ENCODE peak calls at places on chromosomes 4 and X, in nine cellular contexts. P is lower leg skin; W is AG09309; C is H7; B is fibroblast of pulmonary artery; X is mammary epithelial cell; S is CD4-positive, alpha-beta memory T cell; G is aorta; Y is IMR-90. M is an unnamed sample.

GRCh38 chr4:76745264-76745663 is 152.7 kb downstream of the SOWAHB start:
- DNase-seq in P (no peak), W (no peak), C (no peak), B (peak; percentile 64), X (no peak), S (no peak), G (no peak), Y (peak; percentile 75), M (no peak)

GRCh38 chrX:103530540-103530939 is 11.3 kb upstream of the RAB40A start:
- DNase-seq in P (no peak), W (no peak), C (no peak), B (no peak), X (no peak), S (no peak), G (no peak), Y (peak; percentile 6), M (no peak)

GRCh38 chrX:40773809-40774208 is 38.5 kb upstream of the MED14 start:
- DNase-seq in P (no peak), W (no peak), C (no peak), B (peak; percentile 35), X (peak; percentile 43), S (no peak), G (no peak), Y (peak; percentile 60), M (peak; percentile 19)

GRCh38 chr4:5996641-5997040 is 21.6 kb downstream of the C4orf50 start:
- DNase-seq in P (peak; percentile 54), W (no peak), C (no peak), B (no peak), X (no peak), S (no peak), G (peak; percentile 20), Y (no peak), M (no peak)

GRCh38 chr4:7771541-7772507 is 167.8 kb downstream of the AFAP1 start:
- DNase-seq in P (no peak), W (no peak), C (peak; percentile 56), B (no peak), X (no peak), S (no peak), G (peak; percentile 54), Y (no peak), M (no peak)

GRCh38 chr4:73486497-73486896 is 5.0 kb downstream of the AFM start:
- DNase-seq in P (no peak), W (no peak), C (no peak), B (no peak), X (no peak), S (no peak), G (no peak), Y (no peak), M (no peak)

GRCh38 chr4:41413670-41414069 is 124.3 kb upstream of the LIMCH1 start:
- DNase-seq in P (no peak), W (no peak), C (no peak), B (no peak), X (peak; percentile 6), S (no peak), G (no peak), Y (no peak), M (no peak)

GRCh38 chr4:18980516-18981233 is 959.1 kb upstream of the LCORL start:
- DNase-seq in P (no peak), W (no peak), C (no peak), B (no peak), X (peak; percentile 58), S (no peak), G (no peak), Y (no peak), M (no peak)

GRCh38 chr4:36010531-36010930 is 233.8 kb downstream of the ARAP2 start:
- DNase-seq in P (no peak), W (no peak), C (no peak), B (peak; percentile 6), X (no peak), S (no peak), G (no peak), Y (no peak), M (no peak)

GRCh38 chr4:174521800-174522182 is 497 bp downstream of the HPGD start:
- DNase-seq in P (no peak), W (no peak), C (peak; percentile 38), B (no peak), X (peak; percentile 22), S (peak; percentile 3), G (peak; percentile 63), Y (no peak), M (no peak)
- H3K4me3 ChIP-seq in P (peak overlapping the region; percentile 60), W (peak overlapping the region; percentile 44), C (peak overlapping the region; percentile 60), B (peak overlapping the region; percentile 61), X (peak overlapping the region; percentile 60), S (no peak overlapping the region), G (peak overlapping the region; percentile 56), Y (peak overlapping the region; percentile 31), M (peak overlapping the region; percentile 46)

DNA sequence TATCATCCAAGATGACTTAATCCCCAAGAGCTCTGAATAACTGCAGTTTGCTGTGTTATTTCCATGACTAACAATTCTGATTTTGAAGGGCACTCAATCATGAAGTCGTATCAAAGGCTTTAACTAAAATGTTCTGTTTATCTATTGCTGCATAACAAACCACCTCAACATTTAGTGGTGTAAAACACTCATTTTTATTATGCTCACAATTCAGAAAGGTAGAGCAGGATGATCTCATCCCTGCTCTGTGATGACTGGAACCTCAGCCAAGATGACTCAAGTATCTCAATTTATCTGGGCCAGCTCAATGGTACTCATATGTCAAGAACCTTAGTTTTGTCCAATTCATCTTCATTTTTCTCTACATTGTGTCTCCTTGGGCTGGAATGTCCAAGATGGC is 451.1 kb downstream of the PPARGC1A start:
- DNase-seq in P (no peak), W (no peak), C (no peak), B (no peak), X (no peak), S (no peak), G (no peak), Y (no peak), M (no peak)
- H3K4me3 ChIP-seq in P (no peak overlapping the region), W (no peak overlapping the region), C (no peak overlapping the region), B (no peak overlapping the region), X (no peak overlapping the region), S (no peak overlapping the region), G (no peak overlapping the region), Y (no peak overlapping the region), M (no peak overlapping the region)

DNA sequence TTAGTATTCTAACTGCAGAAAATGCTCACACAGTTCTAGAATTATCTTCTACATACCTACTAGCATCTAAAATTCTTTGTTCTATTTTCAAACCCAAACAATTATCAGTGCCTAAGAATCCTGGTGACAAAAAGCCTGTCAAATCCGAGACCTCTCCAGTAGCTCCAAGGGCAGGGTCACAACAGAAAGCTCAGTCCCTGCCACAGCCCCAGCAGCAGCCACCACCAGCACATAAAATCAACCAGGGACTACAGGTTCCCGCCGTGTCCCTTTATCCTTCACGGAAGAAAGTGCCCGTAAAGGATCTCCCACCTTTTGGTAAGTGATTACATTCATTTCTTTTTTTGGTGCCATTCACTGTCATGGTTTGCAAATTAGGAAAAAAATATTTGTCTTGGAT is 243.8 kb downstream of the RAPGEF2 start:
- DNase-seq in P (no peak), W (no peak), C (no peak), B (no peak), X (no peak), S (no peak), G (no peak), Y (no peak), M (no peak)
- H3K4me3 ChIP-seq in P (no peak overlapping the region), W (no peak overlapping the region), C (no peak overlapping the region), B (no peak overlapping the region), X (no peak overlapping the region), S (no peak overlapping the region), G (no peak overlapping the region), Y (no peak overlapping the region), M (no peak overlapping the region)

GRCh38 chrX:130524476-130525194 is 122.8 kb downstream of the RBMX2 start:
- DNase-seq in P (no peak), W (no peak), C (no peak), B (no peak), X (no peak), S (no peak), G (no peak), Y (no peak), M (no peak)
- H3K4me3 ChIP-seq in P (no peak overlapping the region), W (no peak overlapping the region), C (peak overlapping the region; percentile 60), B (no peak overlapping the region), X (no peak overlapping the region), S (no peak overlapping the region), G (no peak overlapping the region), Y (no peak overlapping the region), M (peak overlapping the region; percentile 44)

GRCh38 chrX:120751683-120752082 is 121.8 kb upstream of the C1GALT1C1 start:
- DNase-seq in P (no peak), W (no peak), C (no peak), B (no peak), X (no peak), S (no peak), G (no peak), Y (no peak), M (no peak)
- H3K4me3 ChIP-seq in P (no peak overlapping the region), W (no peak overlapping the region), C (no peak overlapping the region), B (no peak overlapping the region), X (no peak overlapping the region), S (no peak overlapping the region), G (no peak overlapping the region), Y (no peak overlapping the region), M (no peak overlapping the region)

DNA sequence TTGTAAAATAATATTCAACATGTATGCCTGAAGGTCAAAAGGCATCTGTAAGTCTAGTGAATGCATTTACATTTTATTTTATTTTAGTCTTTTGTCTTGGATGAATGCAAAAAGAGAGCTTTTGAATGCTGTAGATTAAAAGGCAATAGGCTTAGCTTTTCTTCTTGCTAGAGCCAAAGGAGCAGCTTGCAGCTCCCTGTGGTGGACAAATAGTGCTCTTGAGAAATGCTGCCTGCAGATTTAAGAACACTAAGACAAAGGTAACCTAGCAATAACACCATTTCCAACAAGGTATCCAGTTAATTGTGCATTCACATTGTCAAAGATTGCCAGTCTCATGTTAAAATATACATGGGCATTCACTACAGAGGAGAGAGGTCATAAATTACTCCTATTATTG is 859.2 kb upstream of the PRKX start:
- DNase-seq in P (no peak), W (no peak), C (peak; percentile 2), B (no peak), X (no peak), S (no peak), G (no peak), Y (no peak), M (no peak)
- H3K4me3 ChIP-seq in P (no peak overlapping the region), W (no peak overlapping the region), C (no peak overlapping the region), B (no peak overlapping the region), X (no peak overlapping the region), S (no peak overlapping the region), G (no peak overlapping the region), Y (no peak overlapping the region), M (no peak overlapping the region)